ENCODE peak calls at places on chromosomes 4 and X, in four cellular contexts. C is endothelial cell of umbilical vein, H is tibial artery, K is progenitor cell of endocrine pancreas. J is an unnamed sample.

GRCh38 chrX:23187819-23188218 is 146.8 kb upstream of the PTCHD1 start:
- DNase-seq in K (no peak), H (no peak), C (no peak), J (no peak)

GRCh38 chr4:113641025-113641431 is 120.5 kb downstream of the CAMK2D start:
- DNase-seq in C (no peak), H (no peak), K (no peak), J (no peak)

GRCh38 chrX:71606536-71607216 is 11.6 kb downstream of the CXCR3 start:
- DNase-seq in H (no peak), K (no peak), C (peak; percentile 36), J (no peak)

GRCh38 chr4:184987493-184988031 is 30.7 kb upstream of the HELT start:
- DNase-seq in C (no peak), H (no peak), K (no peak), J (no peak)

GRCh38 chr4:5894266-5894665 is 1.4 kb upstream of the CRMP1 start:
- DNase-seq in H (no peak), K (no peak), C (no peak), J (no peak)

GRCh38 chr4:168857009-168857408 is 153.0 kb downstream of the CBR4 start:
- DNase-seq in C (no peak), H (no peak), K (no peak), J (no peak)

GRCh38 chr4:184983660-184984356 is 34.5 kb upstream of the HELT start:
- DNase-seq in K (no peak), C (peak; percentile 25), H (peak; percentile 38), J (peak; percentile 59)

GRCh38 chrX:65643046-65643785 is 24.2 kb upstream of the MSN start:
- DNase-seq in K (no peak), H (no peak), C (peak; percentile 15), J (no peak)

GRCh38 chr4:176791591-176792347 is 953 bp downstream of the VEGFC start:
- DNase-seq in H (no peak), C (peak; percentile 72), K (peak; percentile 29), J (peak; percentile 48)

GRCh38 chr4:108372678-108373077 is 203.9 kb upstream of the LEF1 start:
- DNase-seq in C (no peak), H (no peak), K (no peak), J (no peak)

J was measured in ovary.